ENCODE peak calls at places on chromosome 6, in eight cellular contexts. F is GM23248, X is cardiac muscle cell, P is brain microvascular endothelial cell, D is hepatocyte, G is OCI-LY7, M is lung, V is left ventricle myocardium inferior. T is an unnamed sample.

GRCh38 chr6:135168766-135169165 is 12.3 kb upstream of the MYB start:
- DNase-seq in F (no peak), X (no peak), P (no peak), D (no peak), G (no peak), M (no peak), V (no peak), T (no peak)

GRCh38 chr6:120410586-120410985 is 923.7 kb downstream of the TBC1D32 start:
- DNase-seq in F (no peak), X (no peak), P (no peak), D (no peak), G (no peak), M (no peak), V (no peak), T (no peak)

GRCh38 chr6:27575594-27576361 is 102.9 kb upstream of the ZNF184 start:
- DNase-seq in F (no peak), X (no peak), P (peak), D (no peak), G (no peak), M (no peak), V (no peak), T (no peak)

GRCh38 chr6:146598785-146599405 is at the start of gene ADGB:
- DNase-seq in F (peak), X (peak), P (peak), D (peak), G (no peak), M (peak), V (peak), T (peak)

GRCh38 chr6:107607109-107607508 is 117.2 kb downstream of the SOBP start:
- DNase-seq in F (no peak), X (peak), P (no peak), D (peak), G (no peak), M (no peak), V (peak), T (no peak)

GRCh38 chr6:163418273-163419029 is 3.9 kb downstream of the QKI start:
- DNase-seq in F (peak), X (no peak), P (no peak), D (no peak), G (no peak), M (no peak), V (no peak), T (no peak)

GRCh38 chr6:147936703-147937102 is 405.9 kb upstream of the SASH1 start:
- DNase-seq in F (no peak), X (no peak), P (no peak), D (no peak), G (no peak), M (no peak), V (no peak), T (no peak)

GRCh38 chr6:123393333-123393732 is 243.4 kb downstream of the TRDN start:
- DNase-seq in F (peak), X (peak), P (no peak), D (peak), G (peak), M (no peak), V (no peak), T (no peak)

GRCh38 chr6:111625511-111626331 is 20.0 kb upstream of the TRAF3IP2 start:
- DNase-seq in F (peak), X (peak), P (peak), D (no peak), G (no peak), M (no peak), V (no peak), T (no peak)

GRCh38 chr6:43269273-43270007 is 26.2 kb downstream of the TTBK1 start:
- DNase-seq in F (peak), X (no peak), P (no peak), D (peak), G (peak), M (no peak), V (no peak), T (no peak)

GRCh38 chr6:44411141-44411540 is 23.6 kb downstream of the CDC5L start:
- DNase-seq in F (no peak), X (no peak), P (no peak), D (no peak), G (no peak), M (no peak), V (no peak), T (no peak)

GRCh38 chr6:29651413-29652197 is 5.3 kb upstream of the MOG start:
- DNase-seq in F (peak), X (peak), P (no peak), D (peak), G (peak), M (no peak), V (no peak), T (no peak)

GRCh38 chr6:157410088-157410487 is 29.1 kb downstream of the ZDHHC14 start:
- DNase-seq in F (no peak), X (no peak), P (peak), D (no peak), G (no peak), M (no peak), V (no peak), T (no peak)

GRCh38 chr6:42783876-42784738 is 2.3 kb downstream of the BICRAL start:
- DNase-seq in F (peak), X (no peak), P (peak), D (no peak), G (peak), M (no peak), V (no peak), T (no peak)

DNA sequence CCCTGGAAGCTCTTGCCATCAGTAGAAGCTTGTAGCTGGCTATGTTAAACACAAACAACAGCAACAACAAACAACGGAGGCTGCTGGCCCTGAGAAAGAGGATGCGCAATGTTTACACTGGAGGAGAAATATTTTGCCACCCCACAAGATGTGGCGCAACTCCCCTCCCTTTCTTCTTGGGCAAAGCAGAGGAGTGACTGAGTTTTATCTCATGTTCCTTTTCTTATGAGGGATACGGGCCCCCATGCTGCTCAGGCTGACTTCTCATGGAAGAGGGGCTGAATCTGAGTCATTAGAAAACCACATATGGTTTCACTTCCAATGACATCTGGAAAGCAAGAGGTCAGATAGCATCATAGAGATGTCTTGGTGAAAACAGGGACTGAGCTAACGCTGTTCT is 75.9 kb upstream of the HDDC2 start:
- DNase-seq in F (peak), X (peak), P (peak), D (peak), G (no peak), M (no peak), V (no peak), T (no peak)
- H3K27ac ChIP-seq in F (peak), X (no peak), P (peak), D (peak), G (no peak), M (no peak), V (peak), T (no peak)

GRCh38 chr6:79601020-79601609 is 30.0 kb upstream of the SH3BGRL2 start:
- DNase-seq in F (peak), X (peak), P (peak), D (peak), G (no peak), M (no peak), V (no peak), T (peak)
- H3K27ac ChIP-seq in F (no peak), X (peak), P (no peak), D (peak), G (no peak), M (no peak), V (no peak), T (peak)

GRCh38 chr6:142322066-142322465 is 20.3 kb downstream of the ADGRG6 start:
- DNase-seq in F (no peak), X (no peak), P (no peak), D (no peak), G (no peak), M (no peak), V (no peak), T (no peak)
- H3K27ac ChIP-seq in F (no peak), X (no peak), P (no peak), D (peak), G (no peak), M (no peak), V (no peak), T (no peak)

GRCh38 chr6:72810571-72811280 is 188.9 kb downstream of the KCNQ5 start:
- DNase-seq in F (peak), X (no peak), P (no peak), D (no peak), G (no peak), M (no peak), V (no peak), T (no peak)
- H3K27ac ChIP-seq in F (no peak), X (peak), P (no peak), D (no peak), G (no peak), M (no peak), V (no peak), T (no peak)

GRCh38 chr6:137522399-137522798 is 28.2 kb upstream of the OLIG3 start:
- DNase-seq in F (no peak), X (peak), P (no peak), D (no peak), G (no peak), M (no peak), V (no peak), T (no peak)

GRCh38 chr6:137520520-137520919 is 26.3 kb upstream of the OLIG3 start:
- DNase-seq in F (no peak), X (no peak), P (no peak), D (no peak), G (no peak), M (no peak), V (no peak), T (no peak)

GRCh38 chr6:137517404-137517803 is 23.2 kb upstream of the OLIG3 start:
- DNase-seq in F (no peak), X (no peak), P (no peak), D (no peak), G (no peak), M (no peak), V (no peak), T (no peak)

GRCh38 chr6:137518584-137518983 is 24.4 kb upstream of the OLIG3 start:
- DNase-seq in F (no peak), X (no peak), P (no peak), D (no peak), G (no peak), M (no peak), V (no peak), T (no peak)

GRCh38 chr6:137519629-137520176 is 25.5 kb upstream of the OLIG3 start:
- DNase-seq in F (no peak), X (no peak), P (no peak), D (no peak), G (no peak), M (no peak), V (no peak), T (no peak)
- H3K27ac ChIP-seq in F (no peak), X (no peak), P (no peak), D (no peak), G (no peak), M (no peak), V (no peak), T (no peak)

GRCh38 chr6:1382331-1382882 is 7.0 kb upstream of the FOXF2 start:
- DNase-seq in F (no peak), X (no peak), P (no peak), D (peak), G (no peak), M (no peak), V (no peak), T (no peak)
- H3K27ac ChIP-seq in F (no peak), X (no peak), P (no peak), D (peak), G (no peak), M (no peak), V (no peak), T (no peak)

GRCh38 chr6:105179244-105180065 is at the start of gene POPDC3:
- DNase-seq in F (peak), X (peak), P (peak), D (peak), G (no peak), M (no peak), V (no peak), T (no peak)
- H3K27ac ChIP-seq in F (peak), X (peak), P (peak), D (no peak), G (no peak), M (peak), V (peak), T (peak)

GRCh38 chr6:108839068-108839467 is 9.2 kb upstream of the ARMC2 start:
- DNase-seq in F (no peak), X (no peak), P (no peak), D (no peak), G (no peak), M (no peak), V (no peak), T (no peak)

GRCh38 chr6:108841377-108841855 is 6.8 kb upstream of the ARMC2 start:
- DNase-seq in F (no peak), X (no peak), P (no peak), D (no peak), G (no peak), M (no peak), V (no peak), T (no peak)

GRCh38 chr6:108838101-108838717 is 10.0 kb upstream of the ARMC2 start:
- DNase-seq in F (no peak), X (peak), P (no peak), D (peak), G (no peak), M (peak), V (no peak), T (no peak)

GRCh38 chr6:108844135-108844534 is 4.1 kb upstream of the ARMC2 start:
- DNase-seq in F (no peak), X (no peak), P (no peak), D (no peak), G (no peak), M (no peak), V (no peak), T (no peak)

DNA sequence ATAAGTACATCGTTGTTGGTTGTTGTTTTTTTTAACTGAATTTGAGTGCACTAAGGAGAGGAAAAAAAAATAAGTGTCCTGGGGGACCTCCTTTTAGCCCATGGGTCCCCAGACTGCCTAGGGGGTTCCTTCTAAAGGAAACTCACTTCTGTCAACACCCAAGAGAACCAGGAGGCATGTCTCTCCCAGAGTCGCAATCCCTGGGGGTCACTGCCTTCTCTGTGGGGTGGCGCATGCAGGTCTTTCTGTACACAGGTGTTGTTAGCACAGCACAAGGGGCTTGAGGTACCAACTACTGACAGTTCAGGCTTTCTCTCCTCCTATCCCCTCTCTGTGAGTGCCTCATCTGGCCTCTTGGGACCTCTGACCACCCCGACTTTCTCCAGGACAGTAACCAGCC is 7.3 kb upstream of the ARMC2 start:
- DNase-seq in F (no peak), X (no peak), P (no peak), D (no peak), G (no peak), M (no peak), V (no peak), T (no peak)
- H3K27ac ChIP-seq in F (no peak), X (no peak), P (no peak), D (no peak), G (no peak), M (no peak), V (peak), T (no peak)

GRCh38 chr6:56416247-56416646 is 168.9 kb upstream of the COL21A1 start:
- DNase-seq in F (peak), X (no peak), P (no peak), D (no peak), G (no peak), M (no peak), V (no peak), T (no peak)
- H3K27ac ChIP-seq in F (peak), X (no peak), P (no peak), D (no peak), G (no peak), M (no peak), V (no peak), T (no peak)

DNA sequence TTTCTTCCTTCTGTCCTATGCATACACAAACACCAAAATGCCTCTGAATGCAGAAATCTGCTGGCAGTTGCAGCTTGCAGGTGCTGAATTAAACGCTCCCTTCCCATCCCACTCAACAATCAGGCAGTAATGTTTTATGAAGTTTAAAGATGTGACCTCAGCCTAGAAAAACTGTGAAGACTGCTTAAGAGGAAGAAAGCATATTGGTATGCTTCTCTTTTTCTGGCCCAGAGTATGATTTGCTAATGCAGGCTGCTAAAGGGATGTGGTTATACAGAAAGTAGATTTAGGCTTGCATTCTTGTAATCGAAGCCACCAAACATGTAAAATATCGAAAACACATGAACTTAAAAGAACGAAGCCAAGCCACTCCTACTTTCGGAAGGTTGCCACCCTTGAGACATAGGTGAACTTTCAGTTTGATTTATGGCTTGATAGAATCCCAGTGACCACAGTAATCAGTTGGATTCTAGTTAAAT is 40.8 kb downstream of the MAP3K5 start:
- DNase-seq in F (no peak), X (no peak), P (no peak), D (no peak), G (peak), M (no peak), V (no peak), T (no peak)
- H3K27ac ChIP-seq in F (no peak), X (no peak), P (no peak), D (no peak), G (peak), M (no peak), V (peak), T (no peak)